ENCODE peak calls at places on chromosomes 7 and 10, in four cellular contexts. One of them, this sample, is unnamed.

GRCh38 chr10:123563994-123564393 is 102.2 kb upstream of the GPR26 start:
- DNase-seq in Caco-2: no peak
- DNase-seq in endothelial cell: no peak
- DNase-seq in tibial nerve: no peak
- DNase-seq in this sample: no peak

GRCh38 chr10:35217458-35217857 is 90.8 kb downstream of the CREM start:
- DNase-seq in Caco-2: no peak
- DNase-seq in tibial nerve: no peak
- DNase-seq in endothelial cell: no peak
- DNase-seq in this sample: no peak

GRCh38 chr7:30869794-30870491 is 41.7 kb upstream of the AQP1 start:
- DNase-seq in endothelial cell: peak
- DNase-seq in Caco-2: no peak
- DNase-seq in tibial nerve: no peak
- DNase-seq in this sample: no peak

GRCh38 chr7:105838273-105839141 is 37.9 kb downstream of the ATXN7L1 start:
- DNase-seq in tibial nerve: peak
- DNase-seq in endothelial cell: no peak
- DNase-seq in Caco-2: no peak
- DNase-seq in this sample: no peak

GRCh38 chr10:17836917-17837316 is 27.8 kb downstream of the MRC1 start:
- DNase-seq in endothelial cell: peak
- DNase-seq in tibial nerve: no peak
- DNase-seq in Caco-2: peak
- DNase-seq in this sample: peak

GRCh38 chr10:124394583-124394982 is 24.1 kb downstream of the OAT start:
- DNase-seq in endothelial cell: no peak
- DNase-seq in tibial nerve: no peak
- DNase-seq in Caco-2: no peak
- DNase-seq in this sample: no peak

GRCh38 chr7:39749717-39750116 is 126.3 kb downstream of the RALA start:
- DNase-seq in Caco-2: no peak
- DNase-seq in tibial nerve: no peak
- DNase-seq in endothelial cell: no peak
- DNase-seq in this sample: no peak

GRCh38 chr10:111872591-111872990 is 311.0 kb downstream of the GPAM start:
- DNase-seq in tibial nerve: no peak
- DNase-seq in endothelial cell: no peak
- DNase-seq in Caco-2: no peak
- DNase-seq in this sample: no peak

GRCh38 chr7:78402096-78402495 is 603.5 kb downstream of the PHTF2 start:
- DNase-seq in tibial nerve: no peak
- DNase-seq in endothelial cell: no peak
- DNase-seq in Caco-2: no peak
- DNase-seq in this sample: no peak

GRCh38 chr10:62847433-62847832 is 31.3 kb upstream of the EGR2 start:
- DNase-seq in Caco-2: no peak
- DNase-seq in tibial nerve: no peak
- DNase-seq in endothelial cell: no peak
- DNase-seq in this sample: no peak

GRCh38 chr10:680146-680545 is 9.3 kb downstream of the DIP2C start:
- DNase-seq in Caco-2: no peak
- DNase-seq in endothelial cell: no peak
- DNase-seq in tibial nerve: no peak
- DNase-seq in this sample: peak

GRCh38 chr7:46835556-46835955 is 746.4 kb downstream of the TNS3 start:
- DNase-seq in tibial nerve: no peak
- DNase-seq in endothelial cell: no peak
- DNase-seq in Caco-2: no peak
- DNase-seq in this sample: no peak

GRCh38 chr10:30178565-30178964 is 119.2 kb upstream of the JCAD start:
- DNase-seq in tibial nerve: no peak
- DNase-seq in Caco-2: no peak
- DNase-seq in endothelial cell: no peak
- DNase-seq in this sample: no peak

GRCh38 chr7:48250441-48250951 is 79.2 kb downstream of the ABCA13 start:
- DNase-seq in endothelial cell: no peak
- DNase-seq in Caco-2: no peak
- DNase-seq in tibial nerve: no peak
- DNase-seq in this sample: no peak

GRCh38 chr7:147300293-147300692 is 1183.7 kb downstream of the CNTNAP2 start:
- DNase-seq in Caco-2: no peak
- DNase-seq in tibial nerve: no peak
- DNase-seq in endothelial cell: no peak
- DNase-seq in this sample: no peak

GRCh38 chr10:116263870-116264269 is 9.1 kb downstream of the GFRA1 start:
- DNase-seq in endothelial cell: no peak
- DNase-seq in Caco-2: no peak
- DNase-seq in tibial nerve: no peak
- DNase-seq in this sample: no peak

GRCh38 chr7:82699773-82700186 is 256.2 kb upstream of the CACNA2D1 start:
- DNase-seq in Caco-2: peak
- DNase-seq in endothelial cell: no peak
- DNase-seq in tibial nerve: no peak
- DNase-seq in this sample: no peak

GRCh38 chr7:22094413-22095304 is 149.0 kb upstream of the CDCA7L start:
- DNase-seq in Caco-2: no peak
- DNase-seq in tibial nerve: no peak
- DNase-seq in endothelial cell: no peak
- DNase-seq in this sample: no peak

GRCh38 chr10:44325157-44325556 is 59.7 kb downstream of the CXCL12 start:
- DNase-seq in Caco-2: peak
- DNase-seq in tibial nerve: no peak
- DNase-seq in endothelial cell: no peak
- DNase-seq in this sample: no peak

GRCh38 chr7:35185908-35186731 is 67.8 kb downstream of the TBX20 start:
- DNase-seq in endothelial cell: peak
- DNase-seq in tibial nerve: no peak
- DNase-seq in Caco-2: no peak
- DNase-seq in this sample: no peak

GRCh38 chr7:131157530-131158243 is 170.0 kb upstream of the MKLN1 start:
- DNase-seq in Caco-2: no peak
- DNase-seq in endothelial cell: no peak
- DNase-seq in tibial nerve: no peak
- DNase-seq in this sample: no peak

GRCh38 chr7:7654964-7655363 is 14.4 kb downstream of the UMAD1 start:
- DNase-seq in endothelial cell: no peak
- DNase-seq in Caco-2: no peak
- DNase-seq in tibial nerve: no peak
- DNase-seq in this sample: no peak

GRCh38 chr10:80480852-80481251 is 26.7 kb downstream of the TSPAN14 start:
- DNase-seq in tibial nerve: no peak
- DNase-seq in Caco-2: no peak
- DNase-seq in endothelial cell: no peak
- DNase-seq in this sample: no peak

GRCh38 chr7:231030-231857 is 38.9 kb downstream of the FAM20C start:
- DNase-seq in endothelial cell: peak
- DNase-seq in tibial nerve: no peak
- DNase-seq in Caco-2: no peak
- DNase-seq in this sample: no peak

GRCh38 chr7:95324396-95324795 is at the start of gene PON1:
- DNase-seq in endothelial cell: no peak
- DNase-seq in tibial nerve: no peak
- DNase-seq in Caco-2: no peak
- DNase-seq in this sample: no peak

GRCh38 chr10:52703898-52704297 is 68.7 kb downstream of the MBL2 start:
- DNase-seq in tibial nerve: no peak
- DNase-seq in endothelial cell: no peak
- DNase-seq in Caco-2: no peak
- DNase-seq in this sample: no peak

GRCh38 chr7:43554423-43554822 is 28.5 kb upstream of the STK17A start:
- DNase-seq in endothelial cell: no peak
- DNase-seq in Caco-2: no peak
- DNase-seq in tibial nerve: no peak
- DNase-seq in this sample: no peak

GRCh38 chr10:133258066-133258817 is 18.4 kb downstream of the ADAM8 start:
- DNase-seq in tibial nerve: no peak
- DNase-seq in Caco-2: no peak
- DNase-seq in endothelial cell: no peak
- DNase-seq in this sample: no peak

GRCh38 chr7:150968698-150969482 is 9.2 kb downstream of the KCNH2 start:
- DNase-seq in Caco-2: no peak
- DNase-seq in endothelial cell: no peak
- DNase-seq in tibial nerve: no peak
- DNase-seq in this sample: no peak

GRCh38 chr7:150971242-150972048 is 6.7 kb downstream of the KCNH2 start:
- DNase-seq in tibial nerve: no peak
- DNase-seq in Caco-2: no peak
- DNase-seq in endothelial cell: no peak
- DNase-seq in this sample: no peak

GRCh38 chr7:150969483-150969874 is 8.6 kb downstream of the KCNH2 start:
- DNase-seq in endothelial cell: no peak
- DNase-seq in Caco-2: no peak
- DNase-seq in tibial nerve: no peak
- DNase-seq in this sample: no peak

GRCh38 chr7:150972094-150972493 is 6.0 kb downstream of the KCNH2 start:
- DNase-seq in endothelial cell: no peak
- DNase-seq in Caco-2: no peak
- DNase-seq in tibial nerve: no peak
- DNase-seq in this sample: no peak

DNA sequence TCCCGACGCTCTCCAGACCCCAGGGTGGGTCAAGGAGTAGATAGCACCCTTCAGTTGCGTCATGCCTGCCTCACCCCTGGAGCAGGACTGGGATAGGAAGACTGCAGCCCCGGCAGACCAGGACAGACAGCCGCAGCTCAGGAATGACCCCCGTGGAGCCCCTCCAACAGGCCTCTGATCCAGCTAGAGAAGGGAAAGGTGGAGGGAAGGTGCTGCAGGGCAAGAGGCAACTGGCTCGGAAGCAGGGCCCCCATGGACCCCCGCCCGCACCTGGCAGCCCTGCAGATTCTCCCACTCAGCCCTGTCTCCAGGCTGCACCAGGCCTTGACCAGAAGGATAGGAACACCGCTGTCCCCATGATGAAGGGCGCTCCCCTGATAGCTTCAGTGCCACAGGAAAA is 7.7 kb downstream of the KCNH2 start:
- DNase-seq in endothelial cell: no peak
- DNase-seq in Caco-2: no peak
- DNase-seq in tibial nerve: no peak
- DNase-seq in this sample: no peak
- TF ChIP-seq CTCF in endothelial cell: no peak
- TF ChIP-seq CTCF in Caco-2: no peak
- TF ChIP-seq CTCF in tibial nerve: no peak
- TF ChIP-seq CTCF in this sample: no peak

GRCh38 chr10:3265081-3265480 is 92.5 kb upstream of the PITRM1 start:
- DNase-seq in Caco-2: no peak
- DNase-seq in tibial nerve: no peak
- DNase-seq in endothelial cell: no peak
- DNase-seq in this sample: no peak

GRCh38 chr10:3264178-3264867 is 91.7 kb upstream of the PITRM1 start:
- DNase-seq in tibial nerve: no peak
- DNase-seq in Caco-2: no peak
- DNase-seq in endothelial cell: peak
- DNase-seq in this sample: no peak

GRCh38 chr10:3263082-3263481 is 90.5 kb upstream of the PITRM1 start:
- DNase-seq in endothelial cell: no peak
- DNase-seq in tibial nerve: no peak
- DNase-seq in Caco-2: no peak
- DNase-seq in this sample: no peak

GRCh38 chr10:3261921-3262320 is 89.3 kb upstream of the PITRM1 start:
- DNase-seq in tibial nerve: no peak
- DNase-seq in Caco-2: no peak
- DNase-seq in endothelial cell: no peak
- DNase-seq in this sample: no peak

GRCh38 chr10:3263747-3264146 is 91.2 kb upstream of the PITRM1 start:
- DNase-seq in tibial nerve: no peak
- DNase-seq in Caco-2: no peak
- DNase-seq in endothelial cell: no peak
- DNase-seq in this sample: no peak
- TF ChIP-seq CTCF in tibial nerve: no peak
- TF ChIP-seq CTCF in Caco-2: no peak
- TF ChIP-seq CTCF in endothelial cell: no peak
- TF ChIP-seq CTCF in this sample: no peak

DNA sequence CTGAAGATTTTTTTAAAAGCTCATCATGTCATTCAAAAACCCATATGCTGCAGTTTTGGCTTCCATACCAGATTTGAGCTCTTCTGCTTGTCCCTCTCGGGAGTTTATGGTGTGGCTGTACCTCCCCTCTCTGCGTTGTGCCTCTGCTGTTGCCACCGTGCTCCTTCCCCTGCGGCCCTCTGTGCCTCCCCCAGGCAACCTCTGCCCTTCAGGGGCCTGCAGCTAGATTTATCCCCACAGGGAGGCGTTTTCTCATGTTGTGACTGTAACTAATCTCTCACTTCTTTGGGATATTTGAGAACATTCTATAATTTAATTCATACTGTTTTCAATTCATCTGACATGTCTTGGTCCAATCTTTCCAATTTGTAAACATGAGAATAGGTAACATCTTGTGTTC is 52.7 kb downstream of the TASOR2 start:
- DNase-seq in Caco-2: no peak
- DNase-seq in tibial nerve: no peak
- DNase-seq in endothelial cell: no peak
- DNase-seq in this sample: no peak
- TF ChIP-seq CTCF in Caco-2: peak
- TF ChIP-seq CTCF in tibial nerve: no peak
- TF ChIP-seq CTCF in endothelial cell: no peak
- TF ChIP-seq CTCF in this sample: no peak

GRCh38 chr7:90701771-90702170 is 105.7 kb downstream of the CDK14 start:
- DNase-seq in tibial nerve: no peak
- DNase-seq in Caco-2: no peak
- DNase-seq in endothelial cell: no peak
- DNase-seq in this sample: no peak
- TF ChIP-seq CTCF in tibial nerve: no peak
- TF ChIP-seq CTCF in Caco-2: no peak
- TF ChIP-seq CTCF in endothelial cell: no peak
- TF ChIP-seq CTCF in this sample: no peak

GRCh38 chr10:61028861-61029361 is 84.9 kb upstream of the RHOBTB1 start:
- DNase-seq in Caco-2: no peak
- DNase-seq in tibial nerve: no peak
- DNase-seq in endothelial cell: no peak
- DNase-seq in this sample: no peak

GRCh38 chr10:61020420-61021158 is 76.6 kb upstream of the RHOBTB1 start:
- DNase-seq in endothelial cell: no peak
- DNase-seq in Caco-2: no peak
- DNase-seq in tibial nerve: no peak
- DNase-seq in this sample: no peak

GRCh38 chr10:61021926-61022325 is 77.9 kb upstream of the RHOBTB1 start:
- DNase-seq in tibial nerve: no peak
- DNase-seq in endothelial cell: no peak
- DNase-seq in Caco-2: no peak
- DNase-seq in this sample: no peak

GRCh38 chr10:61023053-61023452 is 79.1 kb upstream of the RHOBTB1 start:
- DNase-seq in tibial nerve: no peak
- DNase-seq in Caco-2: no peak
- DNase-seq in endothelial cell: no peak
- DNase-seq in this sample: no peak

GRCh38 chr10:61024801-61025201 is 80.8 kb upstream of the RHOBTB1 start:
- DNase-seq in endothelial cell: peak
- DNase-seq in tibial nerve: no peak
- DNase-seq in Caco-2: peak
- DNase-seq in this sample: no peak
- TF ChIP-seq CTCF in endothelial cell: peak
- TF ChIP-seq CTCF in tibial nerve: no peak
- TF ChIP-seq CTCF in Caco-2: peak
- TF ChIP-seq CTCF in this sample: peak

This sample was measured in ascending aorta.